ENCODE peak calls at places on chromosomes 5 and 9, in ten cellular contexts. V, L, K, M, X, Q, B, C, W and N are unnamed samples.

GRCh38 chr5:146952168-146952567 is 73.6 kb upstream of the PPP2R2B start:
- DNase-seq in M (no peak), B (no peak), V (peak), Q (no peak), X (no peak), C (no peak), W (no peak), K (no peak), L (no peak), N (no peak)

GRCh38 chr5:134242146-134242545 is 16.3 kb upstream of the PPP2CA start:
- DNase-seq in B (no peak), L (no peak), V (no peak), K (peak), M (no peak), Q (peak), X (peak), C (no peak), W (no peak), N (no peak)

GRCh38 chr5:125446986-125447385 is 700.5 kb upstream of the ZNF608 start:
- DNase-seq in L (no peak), M (no peak), B (no peak), C (no peak), Q (peak), V (no peak), W (no peak), X (no peak), K (peak), N (no peak)

GRCh38 chr5:168171901-168172717 is 119.3 kb upstream of the WWC1 start:
- DNase-seq in K (no peak), M (no peak), C (no peak), X (no peak), L (no peak), V (no peak), Q (no peak), W (no peak), B (no peak), N (no peak)

GRCh38 chr5:141234109-141234508 is 11.0 kb downstream of the PCDHB14 start:
- DNase-seq in M (no peak), K (peak), C (no peak), B (no peak), V (no peak), L (no peak), W (no peak), X (no peak), Q (no peak), N (no peak)

GRCh38 chr9:128224877-128225276 is 21.7 kb downstream of the DNM1 start:
- DNase-seq in M (no peak), B (no peak), Q (no peak), W (no peak), C (no peak), K (no peak), V (no peak), X (no peak), L (no peak), N (no peak)

GRCh38 chr9:71755869-71756268 is 12.4 kb downstream of the CEMIP2 start:
- DNase-seq in B (no peak), W (no peak), K (no peak), C (no peak), M (no peak), Q (no peak), L (no peak), V (no peak), X (no peak), N (no peak)

GRCh38 chr9:4117835-4118610 is 181.8 kb downstream of the GLIS3 start:
- DNase-seq in Q (no peak), V (no peak), C (no peak), M (peak), W (peak), L (peak), B (no peak), X (no peak), K (no peak), N (peak)

GRCh38 chr5:7634837-7635236 is 216.1 kb downstream of the CFAP90 start:
- DNase-seq in L (no peak), C (no peak), V (no peak), W (no peak), B (no peak), M (no peak), K (no peak), Q (no peak), X (no peak), N (no peak)

GRCh38 chr5:107654827-107655226 is 15.9 kb downstream of the EFNA5 start:
- DNase-seq in C (no peak), W (no peak), L (no peak), X (no peak), B (no peak), Q (no peak), K (no peak), V (no peak), M (no peak), N (no peak)

GRCh38 chr9:4762889-4763521 is 22.0 kb upstream of the AK3 start:
- DNase-seq in B (no peak), Q (peak), L (no peak), X (peak), V (peak), W (peak), M (no peak), C (no peak), K (no peak), N (peak)

GRCh38 chr5:33297760-33298216 is 143.0 kb upstream of the TARS1 start:
- DNase-seq in M (no peak), V (no peak), X (no peak), Q (no peak), B (no peak), W (peak), L (no peak), K (no peak), C (no peak), N (peak)

GRCh38 chr5:33305530-33305929 is 135.2 kb upstream of the TARS1 start:
- DNase-seq in W (no peak), X (no peak), V (no peak), C (no peak), B (no peak), Q (no peak), L (no peak), K (no peak), M (no peak), N (no peak)

GRCh38 chr5:33303696-33304095 is 137.1 kb upstream of the TARS1 start:
- DNase-seq in L (no peak), M (no peak), W (no peak), V (no peak), C (no peak), K (no peak), Q (no peak), B (no peak), X (no peak), N (no peak)

GRCh38 chr5:33300209-33300742 is 140.5 kb upstream of the TARS1 start:
- DNase-seq in C (no peak), B (no peak), W (no peak), K (no peak), L (no peak), V (no peak), X (no peak), Q (no peak), M (no peak), N (no peak)

DNA sequence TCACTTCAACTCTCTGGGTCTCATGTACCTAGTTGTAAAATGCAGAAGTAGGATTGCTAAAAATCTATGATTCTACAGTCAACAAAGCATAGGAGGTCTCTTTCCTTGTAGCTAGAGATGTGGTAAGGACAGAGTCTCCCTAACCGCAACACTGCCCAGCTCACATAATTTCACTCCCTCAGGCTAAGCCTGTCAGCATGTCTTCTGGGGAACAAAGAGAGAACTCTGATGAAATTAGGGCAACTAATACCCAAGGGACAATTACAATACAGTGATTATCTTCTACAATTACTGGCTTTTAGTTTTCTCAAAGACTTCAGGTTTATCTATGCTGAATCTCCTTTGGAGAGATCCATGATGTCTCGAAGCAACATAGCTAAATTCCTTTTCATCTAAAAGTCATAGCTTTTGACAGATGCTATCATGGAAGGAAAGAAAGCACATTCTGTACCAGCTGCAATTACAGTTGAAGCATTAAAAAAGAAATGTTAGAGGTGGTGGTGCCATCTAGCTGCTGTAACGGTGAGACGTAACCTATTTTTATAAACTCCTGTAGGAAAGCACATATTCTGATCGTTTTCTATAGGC is 141.1 kb upstream of the TARS1 start:
- DNase-seq in W (no peak), V (peak), M (peak), K (peak), X (no peak), L (no peak), Q (peak), C (peak), B (no peak), N (peak)
- TF ChIP-seq CTCF in W (peak), V (peak), M (peak), K (peak), X (peak), L (peak), Q (peak), C (peak), B (peak), N (no peak)

GRCh38 chr9:96721731-96722429 is 56.0 kb downstream of the ZNF510 start:
- DNase-seq in W (no peak), Q (no peak), B (no peak), V (no peak), C (no peak), X (no peak), L (no peak), M (no peak), K (no peak), N (no peak)
- TF ChIP-seq CTCF in W (no peak), Q (no peak), B (no peak), V (no peak), C (no peak), X (no peak), L (no peak), M (no peak), K (no peak), N (no peak)

GRCh38 chr9:35657327-35658143 is at the start of gene RMRP:
- DNase-seq in L (peak), Q (peak), C (peak), M (peak), K (peak), V (peak), W (peak), X (peak), B (peak), N (peak)

GRCh38 chr9:35659340-35659739 is 1.2 kb downstream of the CCDC107 start:
- DNase-seq in X (no peak), C (no peak), L (no peak), B (no peak), Q (peak), K (no peak), M (no peak), W (no peak), V (no peak), N (no peak)

GRCh38 chr9:35656841-35657326 is 935 bp downstream of the RMRP start:
- DNase-seq in X (no peak), Q (no peak), L (no peak), M (no peak), W (peak), K (no peak), C (no peak), V (no peak), B (no peak), N (no peak)

GRCh38 chr9:35658894-35659220 is 765 bp downstream of the CCDC107 start:
- DNase-seq in M (peak), V (peak), L (peak), Q (peak), W (no peak), C (no peak), X (no peak), K (peak), B (no peak), N (no peak)

GRCh38 chr9:35658144-35658893 is at the start of gene CCDC107:
- DNase-seq in C (no peak), B (peak), M (peak), W (peak), Q (peak), X (peak), K (peak), L (peak), V (peak), N (peak)
- TF ChIP-seq CTCF in C (peak), B (peak), M (peak), W (peak), Q (peak), X (peak), K (peak), L (peak), V (peak), N (peak)

GRCh38 chr9:6944896-6945295 is 187.1 kb downstream of the KDM4C start:
- DNase-seq in V (no peak), C (no peak), Q (peak), X (no peak), L (no peak), W (no peak), K (no peak), B (no peak), M (no peak), N (no peak)

GRCh38 chr9:6942406-6942805 is 184.6 kb downstream of the KDM4C start:
- DNase-seq in W (no peak), X (no peak), V (no peak), K (no peak), L (no peak), Q (no peak), C (no peak), M (no peak), B (no peak), N (no peak)

GRCh38 chr9:6945871-6946270 is 188.1 kb downstream of the KDM4C start:
- DNase-seq in K (no peak), M (no peak), B (no peak), X (no peak), Q (no peak), C (no peak), W (no peak), V (no peak), L (no peak), N (no peak)

GRCh38 chr9:6943293-6943692 is 185.5 kb downstream of the KDM4C start:
- DNase-seq in L (no peak), W (no peak), X (no peak), M (no peak), B (no peak), Q (no peak), K (no peak), V (no peak), C (no peak), N (no peak)

DNA sequence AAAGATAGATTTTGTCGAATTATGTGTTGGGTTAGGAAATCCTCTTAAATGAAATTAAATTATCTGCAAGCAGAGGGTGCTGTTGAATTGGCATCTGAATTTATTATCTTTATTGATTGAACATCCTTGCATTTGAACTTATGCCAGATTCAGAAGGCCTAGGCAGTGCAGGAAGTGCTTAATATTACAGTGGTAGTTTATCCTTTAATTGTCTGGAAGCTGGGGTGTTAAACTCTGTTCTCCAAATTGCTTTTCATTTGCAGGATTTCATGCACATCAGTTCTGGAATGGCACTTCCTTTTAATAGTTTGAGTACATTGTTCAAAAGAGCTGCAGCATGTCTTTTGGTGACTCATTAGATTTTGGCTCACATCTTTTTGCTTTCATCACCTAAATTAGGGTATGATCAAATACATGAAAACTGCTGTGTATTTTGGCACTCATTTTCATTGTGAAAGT is 186.3 kb downstream of the KDM4C start:
- DNase-seq in L (no peak), M (no peak), Q (peak), W (no peak), K (peak), X (no peak), C (no peak), V (no peak), B (no peak), N (no peak)
- TF ChIP-seq CTCF in L (no peak), M (no peak), Q (no peak), W (no peak), K (no peak), X (no peak), C (peak), V (no peak), B (no peak), N (no peak)

GRCh38 chr9:135888126-135888765 is 19.1 kb downstream of the CAMSAP1 start:
- DNase-seq in B (no peak), K (no peak), C (no peak), V (no peak), W (no peak), Q (no peak), L (peak), M (no peak), X (no peak), N (no peak)

GRCh38 chr9:135888766-135889394 is 18.5 kb downstream of the CAMSAP1 start:
- DNase-seq in X (no peak), V (no peak), Q (no peak), M (no peak), K (no peak), B (no peak), C (no peak), W (no peak), L (no peak), N (no peak)

GRCh38 chr9:135886147-135886981 is 21.0 kb downstream of the CAMSAP1 start:
- DNase-seq in X (no peak), W (no peak), M (no peak), Q (no peak), C (no peak), L (no peak), B (no peak), V (no peak), K (no peak), N (no peak)

GRCh38 chr9:135887021-135887507 is 20.3 kb downstream of the CAMSAP1 start:
- DNase-seq in B (no peak), W (no peak), C (no peak), Q (no peak), K (peak), V (no peak), L (peak), X (no peak), M (no peak), N (no peak)

GRCh38 chr9:135887585-135888050 is 19.7 kb downstream of the CAMSAP1 start:
- DNase-seq in L (peak), M (no peak), X (no peak), Q (no peak), K (no peak), V (peak), C (no peak), B (no peak), W (no peak), N (peak)
- TF ChIP-seq CTCF in L (no peak), M (no peak), X (no peak), Q (peak), K (no peak), V (no peak), C (no peak), B (no peak), W (no peak), N (no peak)

DNA sequence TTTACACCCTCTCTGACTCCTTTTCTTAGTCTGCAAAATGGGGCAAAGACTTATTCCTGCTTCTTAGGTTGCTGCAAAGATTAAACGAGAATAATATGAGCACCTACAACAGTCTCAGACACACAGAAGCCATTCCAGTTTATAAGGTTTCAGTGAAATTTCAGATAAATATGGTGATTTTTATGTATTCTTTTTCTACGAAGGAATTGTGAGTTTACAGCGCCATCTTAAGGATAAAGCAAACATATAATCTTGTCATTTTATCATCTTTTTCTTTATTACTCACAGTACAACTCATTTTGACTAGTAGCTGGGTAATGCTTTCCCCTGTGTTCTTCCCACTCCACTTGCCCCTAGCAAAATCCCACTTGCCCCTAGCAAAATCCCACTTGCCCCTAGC is 29.2 kb upstream of the SMC5 start:
- DNase-seq in K (peak), B (no peak), X (no peak), Q (no peak), C (no peak), W (no peak), M (no peak), L (no peak), V (no peak), N (no peak)
- TF ChIP-seq CTCF in K (peak), B (peak), X (peak), Q (peak), C (no peak), W (peak), M (peak), L (peak), V (peak), N (peak)

GRCh38 chr9:122228191-122228905 is 409 bp downstream of the LHX6 start:
- DNase-seq in V (peak), W (no peak), K (no peak), M (no peak), L (no peak), X (no peak), B (no peak), C (no peak), Q (no peak), N (peak)

GRCh38 chr9:122226142-122226757 is 2.5 kb downstream of the LHX6 start:
- DNase-seq in X (no peak), Q (no peak), V (peak), K (no peak), L (no peak), C (no peak), W (no peak), B (no peak), M (no peak), N (no peak)

GRCh38 chr9:122226758-122227575 is 1.8 kb downstream of the LHX6 start:
- DNase-seq in L (peak), V (peak), X (no peak), C (no peak), B (no peak), M (no peak), W (no peak), K (no peak), Q (no peak), N (peak)

GRCh38 chr9:122228906-122229837 is at the start of gene LHX6:
- DNase-seq in W (peak), M (no peak), B (no peak), X (no peak), C (no peak), Q (peak), V (peak), L (peak), K (peak), N (no peak)

DNA sequence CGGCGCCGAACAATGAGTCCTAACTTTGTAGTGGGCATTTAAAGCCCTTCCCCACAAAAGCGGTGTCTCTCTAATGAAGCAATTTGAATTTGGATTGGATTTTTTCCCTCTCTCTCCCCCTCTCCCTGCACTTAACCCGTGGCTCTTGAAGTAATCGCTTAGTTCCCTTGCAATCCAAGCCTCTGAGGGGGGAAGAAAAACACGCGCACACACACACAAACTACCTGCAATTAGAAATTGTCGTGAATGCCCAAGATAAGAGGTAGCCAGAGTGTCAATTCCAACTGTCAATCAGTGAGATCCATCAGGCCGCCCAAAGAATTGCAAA is 1.2 kb downstream of the LHX6 start:
- DNase-seq in M (no peak), B (no peak), L (no peak), V (no peak), X (no peak), K (no peak), Q (no peak), W (no peak), C (no peak), N (no peak)
- TF ChIP-seq CTCF in M (no peak), B (no peak), L (no peak), V (no peak), X (no peak), K (no peak), Q (no peak), W (no peak), C (no peak), N (no peak)